ENCODE peak calls at places on chromosomes 4 and X, in seven cellular contexts. One of them, this sample, is unnamed.

GRCh38 chr4:183492791-183493221 is 12.1 kb upstream of the ING2 start:
- DNase-seq in CD8-positive, alpha-beta T cell: no peak
- DNase-seq in left ventricle myocardium inferior: no peak
- DNase-seq in esophagus squamous epithelium: no peak
- DNase-seq in foreskin fibroblast: peak
- DNase-seq in lower lobe of right lung: no peak
- DNase-seq in right lobe of liver: no peak
- DNase-seq in this sample: no peak

GRCh38 chrX:8272846-8273245 is 101.8 kb upstream of the VCX2 start:
- DNase-seq in CD8-positive, alpha-beta T cell: no peak
- DNase-seq in left ventricle myocardium inferior: no peak
- DNase-seq in esophagus squamous epithelium: no peak
- DNase-seq in foreskin fibroblast: no peak
- DNase-seq in lower lobe of right lung: no peak
- DNase-seq in right lobe of liver: no peak
- DNase-seq in this sample: no peak

GRCh38 chrX:1119275-1119674 is 93.2 kb downstream of the CRLF2 start:
- DNase-seq in CD8-positive, alpha-beta T cell: no peak
- DNase-seq in left ventricle myocardium inferior: no peak
- DNase-seq in esophagus squamous epithelium: no peak
- DNase-seq in foreskin fibroblast: no peak
- DNase-seq in lower lobe of right lung: no peak
- DNase-seq in right lobe of liver: no peak
- DNase-seq in this sample: no peak

GRCh38 chr4:2047781-2048581 is 11.1 kb upstream of the NAT8L start:
- DNase-seq in CD8-positive, alpha-beta T cell: no peak
- DNase-seq in left ventricle myocardium inferior: no peak
- DNase-seq in esophagus squamous epithelium: no peak
- DNase-seq in foreskin fibroblast: no peak
- DNase-seq in lower lobe of right lung: no peak
- DNase-seq in right lobe of liver: no peak
- DNase-seq in this sample: no peak

GRCh38 chrX:133307637-133308485 is 89.7 kb upstream of the TFDP3 start:
- DNase-seq in CD8-positive, alpha-beta T cell: no peak
- DNase-seq in left ventricle myocardium inferior: peak
- DNase-seq in esophagus squamous epithelium: no peak
- DNase-seq in foreskin fibroblast: no peak
- DNase-seq in lower lobe of right lung: peak
- DNase-seq in right lobe of liver: no peak
- DNase-seq in this sample: peak

GRCh38 chrX:51743179-51743957 is at the start of gene GSPT2:
- DNase-seq in CD8-positive, alpha-beta T cell: peak
- DNase-seq in left ventricle myocardium inferior: peak
- DNase-seq in esophagus squamous epithelium: peak
- DNase-seq in foreskin fibroblast: peak
- DNase-seq in lower lobe of right lung: peak
- DNase-seq in right lobe of liver: peak
- DNase-seq in this sample: peak

GRCh38 chr4:138090145-138090917 is 151.8 kb downstream of the SLC7A11 start:
- DNase-seq in CD8-positive, alpha-beta T cell: no peak
- DNase-seq in left ventricle myocardium inferior: peak
- DNase-seq in esophagus squamous epithelium: no peak
- DNase-seq in foreskin fibroblast: peak
- DNase-seq in lower lobe of right lung: no peak
- DNase-seq in right lobe of liver: no peak
- DNase-seq in this sample: no peak

GRCh38 chrX:139126493-139126892 is 404.0 kb upstream of the F9 start:
- DNase-seq in CD8-positive, alpha-beta T cell: no peak
- DNase-seq in left ventricle myocardium inferior: no peak
- DNase-seq in esophagus squamous epithelium: no peak
- DNase-seq in foreskin fibroblast: no peak
- DNase-seq in lower lobe of right lung: no peak
- DNase-seq in right lobe of liver: no peak
- DNase-seq in this sample: no peak

GRCh38 chr4:90127223-90127705 is at the start of gene CCSER1:
- DNase-seq in CD8-positive, alpha-beta T cell: peak
- DNase-seq in left ventricle myocardium inferior: peak
- DNase-seq in esophagus squamous epithelium: peak
- DNase-seq in foreskin fibroblast: no peak
- DNase-seq in lower lobe of right lung: peak
- DNase-seq in right lobe of liver: peak
- DNase-seq in this sample: peak

GRCh38 chrX:16826207-16826606 is 39.9 kb downstream of the TXLNG start:
- DNase-seq in CD8-positive, alpha-beta T cell: no peak
- DNase-seq in left ventricle myocardium inferior: no peak
- DNase-seq in esophagus squamous epithelium: no peak
- DNase-seq in foreskin fibroblast: no peak
- DNase-seq in lower lobe of right lung: no peak
- DNase-seq in right lobe of liver: no peak
- DNase-seq in this sample: no peak

GRCh38 chrX:45598841-45599240 is 398.2 kb upstream of the DIPK2B start:
- DNase-seq in CD8-positive, alpha-beta T cell: no peak
- DNase-seq in left ventricle myocardium inferior: no peak
- DNase-seq in esophagus squamous epithelium: no peak
- DNase-seq in foreskin fibroblast: peak
- DNase-seq in lower lobe of right lung: no peak
- DNase-seq in right lobe of liver: no peak
- DNase-seq in this sample: no peak

GRCh38 chr4:169015237-169015636 is 5.2 kb upstream of the CBR4 start:
- DNase-seq in CD8-positive, alpha-beta T cell: no peak
- DNase-seq in left ventricle myocardium inferior: peak
- DNase-seq in esophagus squamous epithelium: no peak
- DNase-seq in foreskin fibroblast: no peak
- DNase-seq in lower lobe of right lung: no peak
- DNase-seq in right lobe of liver: no peak
- DNase-seq in this sample: peak

GRCh38 chrX:15299945-15300851 is 15.2 kb downstream of the ASB11 start:
- DNase-seq in CD8-positive, alpha-beta T cell: no peak
- DNase-seq in left ventricle myocardium inferior: no peak
- DNase-seq in esophagus squamous epithelium: no peak
- DNase-seq in foreskin fibroblast: no peak
- DNase-seq in lower lobe of right lung: no peak
- DNase-seq in right lobe of liver: no peak
- DNase-seq in this sample: no peak

GRCh38 chr4:73976716-73977115 is 5.1 kb downstream of the PF4 start:
- DNase-seq in CD8-positive, alpha-beta T cell: no peak
- DNase-seq in left ventricle myocardium inferior: no peak
- DNase-seq in esophagus squamous epithelium: no peak
- DNase-seq in foreskin fibroblast: no peak
- DNase-seq in lower lobe of right lung: no peak
- DNase-seq in right lobe of liver: no peak
- DNase-seq in this sample: no peak

GRCh38 chr4:87235020-87235671 is 14.7 kb upstream of the KLHL8 start:
- DNase-seq in CD8-positive, alpha-beta T cell: no peak
- DNase-seq in left ventricle myocardium inferior: no peak
- DNase-seq in esophagus squamous epithelium: no peak
- DNase-seq in foreskin fibroblast: no peak
- DNase-seq in lower lobe of right lung: no peak
- DNase-seq in right lobe of liver: no peak
- DNase-seq in this sample: no peak
- H3K4me3 ChIP-seq in CD8-positive, alpha-beta T cell: peak
- H3K4me3 ChIP-seq in left ventricle myocardium inferior: peak
- H3K4me3 ChIP-seq in esophagus squamous epithelium: peak
- H3K4me3 ChIP-seq in foreskin fibroblast: peak
- H3K4me3 ChIP-seq in lower lobe of right lung: peak
- H3K4me3 ChIP-seq in right lobe of liver: no peak
- H3K4me3 ChIP-seq in this sample: peak

GRCh38 chrX:49167740-49168108 is 4.0 kb upstream of the PLP2 start:
- DNase-seq in CD8-positive, alpha-beta T cell: no peak
- DNase-seq in left ventricle myocardium inferior: no peak
- DNase-seq in esophagus squamous epithelium: no peak
- DNase-seq in foreskin fibroblast: no peak
- DNase-seq in lower lobe of right lung: no peak
- DNase-seq in right lobe of liver: no peak
- DNase-seq in this sample: no peak
- H3K4me3 ChIP-seq in CD8-positive, alpha-beta T cell: peak
- H3K4me3 ChIP-seq in left ventricle myocardium inferior: peak
- H3K4me3 ChIP-seq in esophagus squamous epithelium: peak
- H3K4me3 ChIP-seq in foreskin fibroblast: peak
- H3K4me3 ChIP-seq in lower lobe of right lung: peak
- H3K4me3 ChIP-seq in right lobe of liver: no peak
- H3K4me3 ChIP-seq in this sample: peak

DNA sequence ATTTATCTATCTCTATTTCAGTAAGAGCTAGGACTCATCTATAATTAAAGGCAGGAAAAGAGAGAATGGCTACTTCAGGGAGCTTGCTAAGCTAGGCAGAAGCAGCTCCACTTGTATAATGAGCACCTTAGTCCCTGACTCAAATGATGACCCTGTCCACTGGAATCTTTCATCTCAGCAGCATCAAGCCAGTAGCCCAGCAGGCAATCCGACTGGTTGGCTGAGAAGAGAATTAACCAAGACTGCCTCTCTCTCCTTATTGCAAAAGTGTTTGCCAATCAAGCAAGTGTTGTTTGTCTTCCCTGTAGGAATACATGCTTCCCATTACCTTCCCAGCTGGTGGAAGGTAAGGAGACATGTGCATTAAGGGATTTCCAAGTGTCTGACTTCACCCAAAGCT is 3.9 kb upstream of the SPOCK3 start:
- DNase-seq in CD8-positive, alpha-beta T cell: no peak
- DNase-seq in left ventricle myocardium inferior: no peak
- DNase-seq in esophagus squamous epithelium: no peak
- DNase-seq in foreskin fibroblast: no peak
- DNase-seq in lower lobe of right lung: no peak
- DNase-seq in right lobe of liver: no peak
- DNase-seq in this sample: no peak
- H3K4me3 ChIP-seq in CD8-positive, alpha-beta T cell: no peak
- H3K4me3 ChIP-seq in left ventricle myocardium inferior: no peak
- H3K4me3 ChIP-seq in esophagus squamous epithelium: no peak
- H3K4me3 ChIP-seq in foreskin fibroblast: no peak
- H3K4me3 ChIP-seq in lower lobe of right lung: no peak
- H3K4me3 ChIP-seq in right lobe of liver: no peak
- H3K4me3 ChIP-seq in this sample: no peak

GRCh38 chrX:21176927-21177571 is 197.2 kb upstream of the CNKSR2 start:
- DNase-seq in CD8-positive, alpha-beta T cell: no peak
- DNase-seq in left ventricle myocardium inferior: no peak
- DNase-seq in esophagus squamous epithelium: no peak
- DNase-seq in foreskin fibroblast: no peak
- DNase-seq in lower lobe of right lung: no peak
- DNase-seq in right lobe of liver: no peak
- DNase-seq in this sample: no peak

DNA sequence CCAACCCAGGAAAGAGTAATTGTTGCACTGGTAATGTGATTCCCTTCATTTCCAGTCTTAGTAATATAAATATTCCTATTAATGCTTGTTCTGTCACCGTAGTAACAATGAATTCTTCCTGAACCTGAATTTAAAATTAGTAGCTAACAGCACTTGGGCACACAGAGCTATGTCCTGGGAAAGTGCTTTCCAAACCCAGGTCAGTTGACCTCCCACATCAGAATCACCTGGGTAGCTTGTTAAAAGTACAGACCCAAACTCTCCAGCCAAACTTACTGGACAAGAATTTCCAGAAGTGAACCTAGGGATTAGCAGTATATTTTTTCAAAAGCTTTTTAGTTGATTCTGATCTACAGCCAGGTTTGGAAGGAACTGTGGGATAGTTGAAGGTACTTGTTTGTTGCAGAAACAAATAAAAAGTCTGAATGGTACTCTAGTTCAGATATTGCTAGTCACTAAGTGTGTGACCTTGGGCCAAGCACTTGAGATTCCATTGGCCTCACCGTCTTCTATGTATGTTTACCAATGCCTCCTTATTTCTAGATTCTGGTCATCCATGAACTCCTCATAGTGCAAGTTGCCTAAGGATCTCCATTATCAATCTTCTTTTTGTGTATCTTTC is 192.9 kb upstream of the CNKSR2 start:
- DNase-seq in CD8-positive, alpha-beta T cell: no peak
- DNase-seq in left ventricle myocardium inferior: no peak
- DNase-seq in esophagus squamous epithelium: no peak
- DNase-seq in foreskin fibroblast: no peak
- DNase-seq in lower lobe of right lung: no peak
- DNase-seq in right lobe of liver: no peak
- DNase-seq in this sample: no peak
- H3K4me3 ChIP-seq in CD8-positive, alpha-beta T cell: no peak
- H3K4me3 ChIP-seq in left ventricle myocardium inferior: no peak
- H3K4me3 ChIP-seq in esophagus squamous epithelium: no peak
- H3K4me3 ChIP-seq in foreskin fibroblast: no peak
- H3K4me3 ChIP-seq in lower lobe of right lung: no peak
- H3K4me3 ChIP-seq in right lobe of liver: no peak
- H3K4me3 ChIP-seq in this sample: no peak

GRCh38 chrX:39855748-39856129 is 242.0 kb downstream of the BCOR start:
- DNase-seq in CD8-positive, alpha-beta T cell: peak
- DNase-seq in left ventricle myocardium inferior: no peak
- DNase-seq in esophagus squamous epithelium: peak
- DNase-seq in foreskin fibroblast: no peak
- DNase-seq in lower lobe of right lung: no peak
- DNase-seq in right lobe of liver: no peak
- DNase-seq in this sample: no peak
- H3K4me3 ChIP-seq in CD8-positive, alpha-beta T cell: peak
- H3K4me3 ChIP-seq in left ventricle myocardium inferior: no peak
- H3K4me3 ChIP-seq in esophagus squamous epithelium: peak
- H3K4me3 ChIP-seq in foreskin fibroblast: no peak
- H3K4me3 ChIP-seq in lower lobe of right lung: no peak
- H3K4me3 ChIP-seq in right lobe of liver: no peak
- H3K4me3 ChIP-seq in this sample: no peak

This sample was measured in right cardiac atrium.